ENCODE peak calls at places on chromosomes 3 and 15, in eight cellular contexts. J is psoas muscle; T is iPS-NIHi11; K is AG04450; M is HT1080; N is SJSA1; O is stimulated activated CD4-positive, alpha-beta T cell treated with anti-CD3 and anti-CD28 coated beads, Interleukin-15, amount 100 ng/mL, for 1 hour; S is NCI-H345. X is an unnamed sample.

GRCh38 chr15:60651155-60651554 is 172.2 kb upstream of the ICE2 start:
- DNase-seq in J (no peak), T (no peak), K (no peak), M (no peak), N (no peak), O (no peak), S (peak), X (no peak)

GRCh38 chr3:52054689-52055511 is 1.5 kb downstream of the DUSP7 start:
- DNase-seq in J (no peak), T (no peak), K (no peak), M (no peak), N (no peak), O (no peak), S (no peak), X (peak)

GRCh38 chr3:132661120-132661519 is 991 bp downstream of the UBA5 start:
- DNase-seq in J (no peak), T (no peak), K (no peak), M (no peak), N (no peak), O (no peak), S (no peak), X (no peak)

GRCh38 chr3:143562789-143563188 is 285.5 kb downstream of the SLC9A9 start:
- DNase-seq in J (no peak), T (no peak), K (no peak), M (no peak), N (no peak), O (no peak), S (no peak), X (no peak)

GRCh38 chr15:45338417-45338816 is 39.9 kb downstream of the GATM start:
- DNase-seq in J (no peak), T (no peak), K (no peak), M (no peak), N (no peak), O (no peak), S (no peak), X (no peak)

GRCh38 chr15:83682476-83683162 is 28.7 kb downstream of the ADAMTSL3 start:
- DNase-seq in J (no peak), T (no peak), K (no peak), M (no peak), N (peak), O (no peak), S (no peak), X (no peak)

GRCh38 chr3:74287557-74287956 is 326.9 kb downstream of the CNTN3 start:
- DNase-seq in J (no peak), T (no peak), K (no peak), M (no peak), N (no peak), O (no peak), S (no peak), X (no peak)

GRCh38 chr3:52471371-52472238 is 16.2 kb downstream of the NISCH start:
- DNase-seq in J (peak), T (peak), K (no peak), M (peak), N (no peak), O (no peak), S (no peak), X (peak)

GRCh38 chr3:11716576-11717250 is 73.0 kb upstream of the VGLL4 start:
- DNase-seq in J (no peak), T (no peak), K (no peak), M (no peak), N (no peak), O (no peak), S (no peak), X (no peak)

GRCh38 chr3:42491876-42492507 is 10.5 kb upstream of the VIPR1 start:
- DNase-seq in J (no peak), T (no peak), K (no peak), M (no peak), N (no peak), O (no peak), S (no peak), X (no peak)